ENCODE peak calls at places on chromosomes 5 and 9, in four cellular contexts. K is lower lobe of right lung, V is right cardiac atrium, A is heart left ventricle. N is an unnamed sample. For H3K27me3, the result is how much of the 10 kb centered on the place peaks cover.

GRCh38 chr5:71974165-71974564 is 133.1 kb upstream of the MAP1B start:
- ATAC-seq in A (peak), K (no peak), V (peak), N (peak)

GRCh38 chr5:137051165-137051564 is 448.0 kb downstream of the SPOCK1 start:
- ATAC-seq in K (no peak), A (no peak), V (no peak), N (no peak)

GRCh38 chr9:105425817-105426433 is 21.9 kb upstream of the FSD1L start:
- ATAC-seq in A (peak), K (no peak), V (no peak), N (no peak)

GRCh38 chr9:137240321-137240840 is 706 bp upstream of the TUBB4B start:
- ATAC-seq in A (peak), V (peak), K (peak), N (peak)

GRCh38 chr5:91419571-91420537 is 36.7 kb upstream of the ARRDC3 start:
- ATAC-seq in A (no peak), K (peak), V (no peak), N (no peak)

GRCh38 chr9:131036529-131037335 is 27.8 kb downstream of the LAMC3 start:
- ATAC-seq in K (peak), V (peak), A (peak), N (no peak)

GRCh38 chr9:125125523-125125922 is 17.8 kb downstream of the SCAI start:
- ATAC-seq in A (no peak), K (peak), V (no peak), N (no peak)

GRCh38 chr9:79490657-79491250 is 81.0 kb upstream of the TLE4 start:
- ATAC-seq in V (no peak), K (peak), A (no peak), N (no peak)

GRCh38 chr5:68381909-68382308 is 166.4 kb downstream of the PIK3R1 start:
- ATAC-seq in K (no peak), A (peak), V (peak), N (peak)

GRCh38 chr9:118091676-118092490 is 387.7 kb downstream of the TLR4 start:
- ATAC-seq in A (no peak), K (no peak), V (no peak), N (no peak)

GRCh38 chr5:81400375-81400774 is 6.4 kb upstream of the ACOT12 start:
- ATAC-seq in A (no peak), V (no peak), K (no peak), N (no peak)

GRCh38 chr9:93954436-93955355 is at the start of gene BARX1:
- ATAC-seq in A (no peak), V (no peak), K (no peak), N (peak)

GRCh38 chr5:14696057-14696456 is 31.5 kb downstream of the OTULIN start:
- ATAC-seq in A (no peak), V (no peak), K (no peak), N (no peak)

GRCh38 chr5:6632324-6632930 is 417 bp downstream of the NSUN2 start:
- ATAC-seq in V (peak), A (peak), K (peak), N (peak)

GRCh38 chr9:113566712-113567071 is 103.2 kb downstream of the RGS3 start:
- ATAC-seq in V (peak), A (peak), K (peak), N (no peak)

GRCh38 chr5:91077623-91078022 is 305.5 kb downstream of the ARRDC3 start:
- ATAC-seq in V (no peak), K (no peak), A (no peak), N (no peak)

GRCh38 chr5:143679777-143680176 is 132.2 kb upstream of the HMHB1 start:
- ATAC-seq in A (peak), V (peak), K (peak), N (no peak)

GRCh38 chr9:304519-305185 is 90.0 kb downstream of the DOCK8 start:
- ATAC-seq in A (no peak), K (peak), V (no peak), N (no peak)

GRCh38 chr9:83238871-83239624 is 176.1 kb upstream of the RASEF start:
- ATAC-seq in V (peak), K (peak), A (peak), N (peak)

GRCh38 chr9:112541690-112542089 is 55.1 kb downstream of the KIAA1958 start:
- ATAC-seq in V (no peak), K (no peak), A (no peak), N (no peak)
- H3K27me3 ChIP-seq in V (under half), K (under half), A (under half), N (under half)

DNA sequence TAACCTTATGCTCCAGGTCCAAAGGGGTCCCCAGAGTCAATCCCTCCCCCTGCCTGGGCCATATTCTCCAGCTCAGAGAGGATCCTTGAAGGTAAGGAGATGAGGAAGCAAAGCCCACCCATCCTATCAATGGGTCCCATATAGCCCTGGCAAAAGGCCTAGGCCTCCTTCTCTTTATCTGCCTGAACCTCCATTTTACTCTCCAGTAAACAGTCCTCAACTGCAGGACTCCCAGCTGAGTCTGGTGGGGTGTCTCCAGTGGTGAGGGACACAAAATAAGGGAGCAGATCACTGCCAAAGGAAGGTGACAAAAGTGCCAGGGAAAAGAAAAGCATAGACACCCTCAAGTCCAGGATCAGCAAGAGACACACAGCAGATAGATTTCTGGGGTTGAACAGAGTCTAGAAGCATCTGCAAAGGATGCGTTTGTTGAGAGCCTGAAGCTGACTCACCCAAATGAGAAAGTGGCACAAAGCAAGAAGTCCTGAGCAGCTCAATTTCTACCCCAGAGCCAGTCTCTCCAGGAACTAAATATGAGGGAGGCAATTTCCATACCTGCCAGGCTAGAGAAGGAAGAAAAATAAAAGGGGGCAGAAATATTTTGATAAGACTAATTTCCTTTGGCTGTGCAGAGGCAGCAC is 2.7 kb upstream of the EBF1 start:
- ATAC-seq in K (no peak), V (no peak), A (no peak), N (no peak)
- H3K27me3 ChIP-seq in K (half or more), V (under half), A (under half), N (half or more)

GRCh38 chr5:1748271-1748670 is 51.4 kb downstream of the MRPL36 start:
- ATAC-seq in V (no peak), A (no peak), K (no peak), N (no peak)
- H3K27me3 ChIP-seq in V (under half), A (under half), K (under half), N (half or more)

GRCh38 chr5:32710859-32711692 is at the start of gene NPR3:
- ATAC-seq in V (peak), A (peak), K (peak), N (no peak)

GRCh38 chr5:32713396-32714381 is 2.6 kb downstream of the NPR3 start:
- ATAC-seq in V (peak), K (peak), A (peak), N (no peak)

GRCh38 chr5:32711693-32712462 is 757 bp downstream of the NPR3 start:
- ATAC-seq in A (peak), V (peak), K (peak), N (no peak)

GRCh38 chr5:32714836-32715235 is 3.7 kb downstream of the NPR3 start:
- ATAC-seq in A (no peak), V (no peak), K (no peak), N (no peak)

GRCh38 chr5:32712463-32713395 is 1.6 kb downstream of the NPR3 start:
- ATAC-seq in V (no peak), K (no peak), A (no peak), N (no peak)
- H3K27me3 ChIP-seq in V (under half), K (under half), A (under half), N (under half)

GRCh38 chr5:73426034-73426433 is 22.5 kb downstream of the FOXD1 start:
- ATAC-seq in V (no peak), A (no peak), K (no peak), N (no peak)
- H3K27me3 ChIP-seq in V (under half), A (under half), K (half or more), N (half or more)

DNA sequence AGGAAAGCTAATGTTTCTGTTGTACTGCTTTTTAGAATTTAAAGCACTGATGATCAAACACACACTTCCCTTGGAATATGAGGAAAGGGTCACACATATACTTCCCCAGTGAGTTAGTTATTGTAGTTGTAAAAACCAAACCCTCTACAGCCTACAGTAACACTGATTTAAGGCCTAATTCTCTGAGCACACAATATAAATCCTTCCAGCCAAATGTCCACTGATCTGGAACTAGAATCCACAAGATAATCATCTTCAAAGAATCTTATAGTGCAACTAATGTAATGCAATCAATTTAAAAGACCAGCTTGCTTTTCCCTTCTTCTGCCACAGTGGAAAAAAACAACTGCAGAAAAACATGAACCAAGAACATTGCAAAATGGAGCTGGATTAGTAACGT is 219.3 kb downstream of the CAAP1 start:
- ATAC-seq in A (no peak), V (no peak), K (no peak), N (no peak)
- H3K27me3 ChIP-seq in A (under half), V (under half), K (under half), N (under half)

GRCh38 chr9:91946196-91946595 is 3.8 kb downstream of the ROR2 start:
- ATAC-seq in V (no peak), K (no peak), A (no peak), N (no peak)

GRCh38 chr9:91948423-91949292 is 1.4 kb downstream of the ROR2 start:
- ATAC-seq in V (peak), K (peak), A (peak), N (peak)

GRCh38 chr9:91946825-91947224 is 3.2 kb downstream of the ROR2 start:
- ATAC-seq in V (no peak), K (no peak), A (no peak), N (no peak)

GRCh38 chr9:91949293-91949945 is 609 bp downstream of the ROR2 start:
- ATAC-seq in V (peak), K (peak), A (no peak), N (no peak)

DNA sequence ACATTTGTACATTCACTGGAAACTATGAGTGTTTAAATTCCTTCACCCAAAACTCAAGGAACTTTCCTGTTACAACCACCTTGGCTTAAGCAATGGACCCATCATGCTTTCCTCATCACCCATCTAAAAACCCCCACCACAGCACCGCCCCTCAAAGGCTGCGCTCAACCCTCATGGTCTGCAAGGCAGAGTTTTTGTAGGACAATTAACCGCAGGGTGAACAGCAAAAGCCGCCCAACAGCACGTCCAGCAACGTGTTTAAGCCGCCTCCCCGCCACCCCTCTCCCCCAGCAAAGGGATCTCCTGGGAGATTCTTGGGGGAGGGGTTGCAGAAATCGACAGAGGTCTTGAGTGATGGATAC is 2.0 kb downstream of the ROR2 start:
- ATAC-seq in A (no peak), V (no peak), K (no peak), N (no peak)
- H3K27me3 ChIP-seq in A (under half), V (under half), K (half or more), N (under half)